ENCODE peak calls at places on chromosome 21, in nine cellular contexts. One of them, this sample, is unnamed.

GRCh38 chr21:35927262-35927661 is 133.1 kb downstream of the SETD4 start:
- DNase-seq in fibroblast of pulmonary artery: no peak
- DNase-seq in RWPE1: no peak
- DNase-seq in GM20000: no peak
- DNase-seq in PC-9: no peak
- DNase-seq in thoracic aorta: no peak
- DNase-seq in cardiac fibroblast: no peak
- DNase-seq in AG04450: no peak
- DNase-seq in CD4-positive, alpha-beta T cell: no peak
- DNase-seq in this sample: no peak

GRCh38 chr21:39103689-39104088 is 79.6 kb downstream of the PSMG1 start:
- DNase-seq in fibroblast of pulmonary artery: peak
- DNase-seq in RWPE1: no peak
- DNase-seq in GM20000: no peak
- DNase-seq in PC-9: no peak
- DNase-seq in thoracic aorta: no peak
- DNase-seq in cardiac fibroblast: peak
- DNase-seq in AG04450: no peak
- DNase-seq in CD4-positive, alpha-beta T cell: no peak
- DNase-seq in this sample: no peak

GRCh38 chr21:45894107-45894810 is 87.3 kb upstream of the COL6A1 start:
- DNase-seq in fibroblast of pulmonary artery: peak
- DNase-seq in RWPE1: no peak
- DNase-seq in GM20000: no peak
- DNase-seq in PC-9: no peak
- DNase-seq in thoracic aorta: no peak
- DNase-seq in cardiac fibroblast: peak
- DNase-seq in AG04450: peak
- DNase-seq in CD4-positive, alpha-beta T cell: no peak
- DNase-seq in this sample: no peak

GRCh38 chr21:33940846-33941245 is 25.2 kb upstream of the ATP5PO start:
- DNase-seq in fibroblast of pulmonary artery: peak
- DNase-seq in RWPE1: no peak
- DNase-seq in GM20000: no peak
- DNase-seq in PC-9: no peak
- DNase-seq in thoracic aorta: no peak
- DNase-seq in cardiac fibroblast: peak
- DNase-seq in AG04450: no peak
- DNase-seq in CD4-positive, alpha-beta T cell: no peak
- DNase-seq in this sample: no peak

GRCh38 chr21:45378258-45378966 is 26.6 kb upstream of the COL18A1 start:
- DNase-seq in fibroblast of pulmonary artery: no peak
- DNase-seq in RWPE1: no peak
- DNase-seq in GM20000: no peak
- DNase-seq in PC-9: peak
- DNase-seq in thoracic aorta: no peak
- DNase-seq in cardiac fibroblast: no peak
- DNase-seq in AG04450: peak
- DNase-seq in CD4-positive, alpha-beta T cell: no peak
- DNase-seq in this sample: no peak

GRCh38 chr21:35075546-35075945 is 26.4 kb upstream of the RUNX1 start:
- DNase-seq in fibroblast of pulmonary artery: peak
- DNase-seq in RWPE1: peak
- DNase-seq in GM20000: no peak
- DNase-seq in PC-9: no peak
- DNase-seq in thoracic aorta: no peak
- DNase-seq in cardiac fibroblast: peak
- DNase-seq in AG04450: no peak
- DNase-seq in CD4-positive, alpha-beta T cell: no peak
- DNase-seq in this sample: peak

GRCh38 chr21:26385721-26386120 is 187.4 kb downstream of the CYYR1 start:
- DNase-seq in fibroblast of pulmonary artery: peak
- DNase-seq in RWPE1: no peak
- DNase-seq in GM20000: no peak
- DNase-seq in PC-9: no peak
- DNase-seq in thoracic aorta: no peak
- DNase-seq in cardiac fibroblast: peak
- DNase-seq in AG04450: no peak
- DNase-seq in CD4-positive, alpha-beta T cell: no peak
- DNase-seq in this sample: no peak

GRCh38 chr21:33962290-33962689 is 46.7 kb upstream of the ATP5PO start:
- DNase-seq in fibroblast of pulmonary artery: no peak
- DNase-seq in RWPE1: no peak
- DNase-seq in GM20000: no peak
- DNase-seq in PC-9: no peak
- DNase-seq in thoracic aorta: no peak
- DNase-seq in cardiac fibroblast: no peak
- DNase-seq in AG04450: no peak
- DNase-seq in CD4-positive, alpha-beta T cell: no peak
- DNase-seq in this sample: no peak

GRCh38 chr21:41933259-41934079 is 20.3 kb downstream of the C2CD2 start:
- DNase-seq in fibroblast of pulmonary artery: peak
- DNase-seq in RWPE1: peak
- DNase-seq in GM20000: no peak
- DNase-seq in PC-9: peak
- DNase-seq in thoracic aorta: no peak
- DNase-seq in cardiac fibroblast: peak
- DNase-seq in AG04450: no peak
- DNase-seq in CD4-positive, alpha-beta T cell: no peak
- DNase-seq in this sample: no peak
- TF ChIP-seq CTCF in fibroblast of pulmonary artery: peak
- TF ChIP-seq CTCF in RWPE1: peak
- TF ChIP-seq CTCF in GM20000: no peak
- TF ChIP-seq CTCF in PC-9: no peak
- TF ChIP-seq CTCF in thoracic aorta: peak
- TF ChIP-seq CTCF in cardiac fibroblast: peak
- TF ChIP-seq CTCF in AG04450: peak
- TF ChIP-seq CTCF in CD4-positive, alpha-beta T cell: no peak
- TF ChIP-seq CTCF in this sample: no peak

GRCh38 chr21:30337644-30338170 is at the start of gene KRTAP27-1:
- DNase-seq in fibroblast of pulmonary artery: no peak
- DNase-seq in RWPE1: peak
- DNase-seq in GM20000: no peak
- DNase-seq in PC-9: no peak
- DNase-seq in thoracic aorta: no peak
- DNase-seq in cardiac fibroblast: no peak
- DNase-seq in AG04450: no peak
- DNase-seq in CD4-positive, alpha-beta T cell: no peak
- DNase-seq in this sample: no peak

GRCh38 chr21:30336596-30336995 is 898 bp downstream of the KRTAP27-1 start:
- DNase-seq in fibroblast of pulmonary artery: peak
- DNase-seq in RWPE1: peak
- DNase-seq in GM20000: no peak
- DNase-seq in PC-9: no peak
- DNase-seq in thoracic aorta: no peak
- DNase-seq in cardiac fibroblast: peak
- DNase-seq in AG04450: no peak
- DNase-seq in CD4-positive, alpha-beta T cell: no peak
- DNase-seq in this sample: no peak

GRCh38 chr21:30345014-30345413 is 3.4 kb downstream of the KRTAP23-1 start:
- DNase-seq in fibroblast of pulmonary artery: no peak
- DNase-seq in RWPE1: no peak
- DNase-seq in GM20000: no peak
- DNase-seq in PC-9: no peak
- DNase-seq in thoracic aorta: no peak
- DNase-seq in cardiac fibroblast: no peak
- DNase-seq in AG04450: no peak
- DNase-seq in CD4-positive, alpha-beta T cell: no peak
- DNase-seq in this sample: no peak

DNA sequence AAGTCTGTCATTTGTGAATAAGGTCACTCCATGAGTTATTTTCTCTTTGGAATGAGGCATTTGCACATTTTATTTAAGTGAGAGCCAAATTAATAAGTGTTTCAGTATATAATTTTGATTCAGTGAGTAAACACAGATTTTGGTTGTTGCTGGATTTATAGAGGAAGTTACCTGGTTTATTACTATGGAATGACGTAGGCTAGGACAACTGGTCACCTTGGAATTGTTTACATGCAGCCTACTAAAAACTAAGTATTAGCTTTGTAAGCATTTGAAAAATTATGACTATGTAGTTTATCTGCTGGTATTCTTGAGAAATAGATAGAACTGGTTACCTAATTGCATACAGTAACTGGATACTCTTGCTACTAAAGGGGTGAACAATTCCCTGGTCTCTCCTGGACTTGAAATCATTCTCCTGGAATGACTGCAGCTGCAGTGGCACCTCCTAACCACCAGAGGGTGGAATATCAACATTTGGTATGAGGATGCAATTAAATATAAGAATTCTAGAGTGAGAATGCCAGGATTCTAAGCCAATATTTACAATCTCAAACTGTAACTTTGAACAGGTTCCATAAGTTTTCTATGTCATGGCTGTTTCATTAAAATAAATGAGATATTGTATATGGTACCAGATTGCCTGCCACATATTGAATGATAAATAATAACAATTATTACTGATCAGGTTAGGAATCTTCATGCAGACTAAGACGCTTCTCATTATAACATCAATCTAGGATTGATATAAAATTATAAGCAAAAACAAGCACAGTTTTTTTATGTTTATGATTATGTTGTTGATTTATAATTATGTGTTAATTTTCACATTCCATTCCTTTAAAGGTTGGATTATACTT is 3.5 kb upstream of the KRTAP27-1 start:
- DNase-seq in fibroblast of pulmonary artery: peak
- DNase-seq in RWPE1: peak
- DNase-seq in GM20000: peak
- DNase-seq in PC-9: no peak
- DNase-seq in thoracic aorta: no peak
- DNase-seq in cardiac fibroblast: peak
- DNase-seq in AG04450: no peak
- DNase-seq in CD4-positive, alpha-beta T cell: no peak
- DNase-seq in this sample: peak
- TF ChIP-seq CTCF in fibroblast of pulmonary artery: peak
- TF ChIP-seq CTCF in RWPE1: peak
- TF ChIP-seq CTCF in GM20000: peak
- TF ChIP-seq CTCF in PC-9: peak
- TF ChIP-seq CTCF in thoracic aorta: peak
- TF ChIP-seq CTCF in cardiac fibroblast: peak
- TF ChIP-seq CTCF in AG04450: peak
- TF ChIP-seq CTCF in CD4-positive, alpha-beta T cell: peak
- TF ChIP-seq CTCF in this sample: no peak

GRCh38 chr21:44291936-44292811 is 6.5 kb downstream of the AIRE start:
- DNase-seq in fibroblast of pulmonary artery: no peak
- DNase-seq in RWPE1: peak
- DNase-seq in GM20000: no peak
- DNase-seq in PC-9: no peak
- DNase-seq in thoracic aorta: no peak
- DNase-seq in cardiac fibroblast: no peak
- DNase-seq in AG04450: no peak
- DNase-seq in CD4-positive, alpha-beta T cell: no peak
- DNase-seq in this sample: no peak
- TF ChIP-seq CTCF in fibroblast of pulmonary artery: no peak
- TF ChIP-seq CTCF in RWPE1: no peak
- TF ChIP-seq CTCF in GM20000: no peak
- TF ChIP-seq CTCF in PC-9: no peak
- TF ChIP-seq CTCF in thoracic aorta: no peak
- TF ChIP-seq CTCF in cardiac fibroblast: no peak
- TF ChIP-seq CTCF in AG04450: no peak
- TF ChIP-seq CTCF in CD4-positive, alpha-beta T cell: no peak
- TF ChIP-seq CTCF in this sample: no peak

GRCh38 chr21:44326716-44327602 is 12.2 kb downstream of the CFAP410 start:
- DNase-seq in fibroblast of pulmonary artery: no peak
- DNase-seq in RWPE1: no peak
- DNase-seq in GM20000: no peak
- DNase-seq in PC-9: no peak
- DNase-seq in thoracic aorta: no peak
- DNase-seq in cardiac fibroblast: no peak
- DNase-seq in AG04450: no peak
- DNase-seq in CD4-positive, alpha-beta T cell: no peak
- DNase-seq in this sample: no peak
- TF ChIP-seq CTCF in fibroblast of pulmonary artery: no peak
- TF ChIP-seq CTCF in RWPE1: no peak
- TF ChIP-seq CTCF in GM20000: no peak
- TF ChIP-seq CTCF in PC-9: no peak
- TF ChIP-seq CTCF in thoracic aorta: no peak
- TF ChIP-seq CTCF in cardiac fibroblast: no peak
- TF ChIP-seq CTCF in AG04450: no peak
- TF ChIP-seq CTCF in CD4-positive, alpha-beta T cell: no peak
- TF ChIP-seq CTCF in this sample: no peak

GRCh38 chr21:44013380-44014088 is 1.4 kb downstream of the TRAPPC10 start:
- DNase-seq in fibroblast of pulmonary artery: no peak
- DNase-seq in RWPE1: no peak
- DNase-seq in GM20000: peak
- DNase-seq in PC-9: no peak
- DNase-seq in thoracic aorta: no peak
- DNase-seq in cardiac fibroblast: peak
- DNase-seq in AG04450: no peak
- DNase-seq in CD4-positive, alpha-beta T cell: peak
- DNase-seq in this sample: no peak
- TF ChIP-seq CTCF in fibroblast of pulmonary artery: no peak
- TF ChIP-seq CTCF in RWPE1: no peak
- TF ChIP-seq CTCF in GM20000: no peak
- TF ChIP-seq CTCF in PC-9: no peak
- TF ChIP-seq CTCF in thoracic aorta: no peak
- TF ChIP-seq CTCF in cardiac fibroblast: peak
- TF ChIP-seq CTCF in AG04450: no peak
- TF ChIP-seq CTCF in CD4-positive, alpha-beta T cell: no peak
- TF ChIP-seq CTCF in this sample: no peak

GRCh38 chr21:41956926-41957729 is 3.3 kb upstream of the C2CD2 start:
- DNase-seq in fibroblast of pulmonary artery: peak
- DNase-seq in RWPE1: peak
- DNase-seq in GM20000: no peak
- DNase-seq in PC-9: no peak
- DNase-seq in thoracic aorta: no peak
- DNase-seq in cardiac fibroblast: peak
- DNase-seq in AG04450: peak
- DNase-seq in CD4-positive, alpha-beta T cell: no peak
- DNase-seq in this sample: no peak
- TF ChIP-seq CTCF in fibroblast of pulmonary artery: no peak
- TF ChIP-seq CTCF in RWPE1: no peak
- TF ChIP-seq CTCF in GM20000: no peak
- TF ChIP-seq CTCF in PC-9: no peak
- TF ChIP-seq CTCF in thoracic aorta: no peak
- TF ChIP-seq CTCF in cardiac fibroblast: peak
- TF ChIP-seq CTCF in AG04450: no peak
- TF ChIP-seq CTCF in CD4-positive, alpha-beta T cell: no peak
- TF ChIP-seq CTCF in this sample: no peak

DNA sequence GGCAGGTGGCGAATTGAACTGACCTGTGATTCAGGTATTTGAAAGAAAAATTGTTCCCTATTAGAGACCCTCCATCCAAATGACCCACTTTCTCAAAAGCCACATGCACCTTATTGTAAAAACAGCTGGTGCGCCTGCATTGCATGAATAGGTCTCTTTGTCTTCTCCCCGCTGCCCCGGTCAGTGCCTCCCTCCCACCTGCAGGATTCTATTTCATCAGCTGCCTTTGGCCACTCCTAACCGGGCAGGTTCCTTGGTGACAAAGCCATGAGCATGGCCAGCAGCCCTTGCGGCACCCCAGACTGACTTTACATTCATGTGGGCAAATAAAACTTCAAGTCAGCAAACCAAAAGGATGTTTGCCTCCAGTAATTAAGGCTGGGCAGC is 6.4 kb downstream of the TMPRSS3 start:
- DNase-seq in fibroblast of pulmonary artery: no peak
- DNase-seq in RWPE1: no peak
- DNase-seq in GM20000: no peak
- DNase-seq in PC-9: peak
- DNase-seq in thoracic aorta: no peak
- DNase-seq in cardiac fibroblast: no peak
- DNase-seq in AG04450: no peak
- DNase-seq in CD4-positive, alpha-beta T cell: no peak
- DNase-seq in this sample: no peak
- TF ChIP-seq CTCF in fibroblast of pulmonary artery: no peak
- TF ChIP-seq CTCF in RWPE1: no peak
- TF ChIP-seq CTCF in GM20000: no peak
- TF ChIP-seq CTCF in PC-9: no peak
- TF ChIP-seq CTCF in thoracic aorta: no peak
- TF ChIP-seq CTCF in cardiac fibroblast: no peak
- TF ChIP-seq CTCF in AG04450: no peak
- TF ChIP-seq CTCF in CD4-positive, alpha-beta T cell: no peak
- TF ChIP-seq CTCF in this sample: no peak